ENCODE peak calls at places on chromosomes 3 and 15, in eight cellular contexts. D is lower lobe of right lung, U is spleen, H is lower leg skin, N is WTC11, F is epithelial cell of esophagus, J is GM13977, S is GM23338. R is an unnamed sample.

GRCh38 chr3:76083992-76084391 is 298.6 kb upstream of the ZNF717 start:
- DNase-seq in D (no peak), U (no peak), H (no peak), N (no peak), F (peak), J (no peak), S (no peak), R (no peak)

GRCh38 chr3:118936811-118937210 is 97.8 kb downstream of the IGSF11 start:
- DNase-seq in D (no peak), U (no peak), H (no peak), N (no peak), F (peak), J (no peak), S (no peak), R (no peak)

GRCh38 chr3:135966349-135966695 is 794 bp downstream of the PPP2R3A start:
- DNase-seq in D (no peak), U (peak), H (no peak), N (peak), F (no peak), J (no peak), S (peak), R (peak)

GRCh38 chr3:97230486-97230885 is 416.1 kb downstream of the EPHA6 start:
- DNase-seq in D (no peak), U (no peak), H (no peak), N (no peak), F (peak), J (no peak), S (no peak), R (no peak)

GRCh38 chr3:14847613-14848541 is 29.1 kb downstream of the FGD5 start:
- DNase-seq in D (peak), U (no peak), H (peak), N (peak), F (peak), J (no peak), S (peak), R (no peak)

GRCh38 chr15:74174216-74174965 is 881 bp downstream of the ISLR start:
- DNase-seq in D (peak), U (peak), H (no peak), N (peak), F (no peak), J (no peak), S (no peak), R (peak)

GRCh38 chr3:136266468-136266867 is 16.3 kb downstream of the PCCB start:
- DNase-seq in D (no peak), U (no peak), H (no peak), N (no peak), F (peak), J (peak), S (no peak), R (no peak)

GRCh38 chr3:154398084-154398967 is 31.7 kb downstream of the GPR149 start:
- DNase-seq in D (no peak), U (no peak), H (no peak), N (no peak), F (no peak), J (peak), S (no peak), R (no peak)

GRCh38 chr3:72448375-72448823 is 399.8 kb downstream of the SHQ1 start:
- DNase-seq in D (no peak), U (peak), H (no peak), N (no peak), F (no peak), J (no peak), S (no peak), R (no peak)

GRCh38 chr3:106275592-106275991 is 406.8 kb upstream of the CBLB start:
- DNase-seq in D (no peak), U (no peak), H (no peak), N (no peak), F (peak), J (no peak), S (no peak), R (no peak)

GRCh38 chr15:39797407-39797806 is 14.8 kb upstream of the FSIP1 start:
- DNase-seq in D (no peak), U (no peak), H (no peak), N (no peak), F (no peak), J (no peak), S (no peak), R (no peak)

GRCh38 chr3:12181806-12182205 is 23.1 kb upstream of the TIMP4 start:
- DNase-seq in D (no peak), U (no peak), H (no peak), N (no peak), F (no peak), J (no peak), S (no peak), R (no peak)

GRCh38 chr3:58111513-58112184 is 99.1 kb downstream of the DNASE1L3 start:
- DNase-seq in D (peak), U (no peak), H (peak), N (no peak), F (peak), J (peak), S (no peak), R (peak)

GRCh38 chr3:183490653-183491052 is 62.2 kb upstream of the MCF2L2 start:
- DNase-seq in D (no peak), U (no peak), H (no peak), N (no peak), F (peak), J (no peak), S (peak), R (no peak)

GRCh38 chr15:85707519-85708338 is 87.0 kb downstream of the KLHL25 start:
- DNase-seq in D (no peak), U (no peak), H (no peak), N (no peak), F (no peak), J (no peak), S (no peak), R (no peak)
- TF ChIP-seq CTCF in D (no peak), U (no peak), H (no peak), N (no peak), F (no peak), J (no peak), S (no peak), R (no peak)

GRCh38 chr3:13365390-13366379 is 54.4 kb downstream of the NUP210 start:
- DNase-seq in D (no peak), U (no peak), H (no peak), N (no peak), F (no peak), J (no peak), S (peak), R (no peak)
- TF ChIP-seq CTCF in D (no peak), U (no peak), H (no peak), N (no peak), F (no peak), J (no peak), S (no peak), R (no peak)

DNA sequence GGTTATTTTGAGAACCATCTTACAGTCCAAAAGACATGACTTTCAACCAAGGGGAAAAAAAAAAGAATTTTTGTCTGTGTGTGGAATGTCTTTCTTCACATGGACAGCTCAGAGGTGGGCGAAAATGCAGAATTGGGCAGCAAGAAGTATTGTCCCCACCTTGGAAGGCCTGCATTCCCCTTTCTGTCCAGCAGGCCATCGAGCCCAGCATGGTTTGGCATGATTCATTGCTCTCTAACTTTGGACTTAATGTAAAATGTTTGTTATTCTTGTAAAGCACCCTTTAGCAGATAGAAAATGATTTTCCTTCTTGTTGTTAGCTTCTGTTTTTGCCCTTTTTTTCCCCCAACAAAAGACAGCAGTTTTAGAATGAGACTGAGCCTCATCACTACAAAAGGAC is 12.4 kb downstream of the MYO1E start:
- DNase-seq in D (no peak), U (no peak), H (no peak), N (peak), F (no peak), J (no peak), S (peak), R (no peak)
- TF ChIP-seq CTCF in D (no peak), U (no peak), H (no peak), N (no peak), F (peak), J (no peak), S (peak), R (no peak)

DNA sequence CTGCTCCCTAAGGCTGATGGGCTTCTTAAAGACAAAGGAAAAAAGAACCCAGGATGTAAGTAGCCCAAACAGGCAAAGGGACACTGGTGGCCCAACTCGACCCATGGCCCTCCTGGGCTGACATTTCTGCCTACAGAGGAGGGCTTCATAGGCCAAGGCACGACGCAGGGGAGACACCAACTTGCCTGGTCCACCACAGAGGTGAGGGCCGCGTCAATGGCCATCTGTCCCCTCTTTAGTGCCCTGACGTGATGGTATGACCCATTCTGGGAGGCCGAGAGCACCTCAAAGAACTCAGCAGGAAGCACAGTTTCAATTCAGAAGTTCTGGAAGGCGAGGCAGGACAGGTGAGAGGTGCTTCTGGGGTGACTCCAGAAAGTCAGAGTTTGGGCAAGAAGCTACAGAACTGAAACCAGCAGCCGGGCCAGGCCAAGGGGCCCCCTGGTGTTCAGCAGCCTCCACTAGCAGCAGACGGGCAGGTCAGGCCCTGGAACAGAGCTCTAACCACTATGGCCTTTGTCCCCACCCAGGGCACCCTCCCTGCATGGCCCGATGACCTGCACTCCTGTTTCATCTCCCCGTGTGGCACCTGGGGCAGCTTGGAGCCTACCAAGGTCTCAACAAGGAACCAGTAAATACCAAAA is 45.1 kb downstream of the HMCES start:
- DNase-seq in D (no peak), U (peak), H (no peak), N (no peak), F (no peak), J (peak), S (no peak), R (no peak)
- TF ChIP-seq CTCF in D (peak), U (no peak), H (no peak), N (no peak), F (no peak), J (peak), S (peak), R (no peak)

GRCh38 chr3:64179860-64180259 is 45.4 kb downstream of the PRICKLE2 start:
- DNase-seq in D (no peak), U (no peak), H (no peak), N (no peak), F (peak), J (no peak), S (no peak), R (no peak)

GRCh38 chr3:64178419-64178818 is 46.8 kb downstream of the PRICKLE2 start:
- DNase-seq in D (no peak), U (no peak), H (no peak), N (no peak), F (no peak), J (no peak), S (no peak), R (no peak)

GRCh38 chr3:64174328-64174727 is 50.9 kb downstream of the PRICKLE2 start:
- DNase-seq in D (no peak), U (no peak), H (no peak), N (no peak), F (peak), J (no peak), S (no peak), R (no peak)

GRCh38 chr3:64176461-64176996 is 48.7 kb downstream of the PRICKLE2 start:
- DNase-seq in D (no peak), U (no peak), H (no peak), N (no peak), F (peak), J (no peak), S (no peak), R (no peak)

GRCh38 chr3:64179249-64179648 is 46.0 kb downstream of the PRICKLE2 start:
- DNase-seq in D (no peak), U (no peak), H (no peak), N (no peak), F (no peak), J (no peak), S (no peak), R (no peak)
- TF ChIP-seq CTCF in D (no peak), U (no peak), H (no peak), N (no peak), F (no peak), J (no peak), S (peak), R (no peak)

DNA sequence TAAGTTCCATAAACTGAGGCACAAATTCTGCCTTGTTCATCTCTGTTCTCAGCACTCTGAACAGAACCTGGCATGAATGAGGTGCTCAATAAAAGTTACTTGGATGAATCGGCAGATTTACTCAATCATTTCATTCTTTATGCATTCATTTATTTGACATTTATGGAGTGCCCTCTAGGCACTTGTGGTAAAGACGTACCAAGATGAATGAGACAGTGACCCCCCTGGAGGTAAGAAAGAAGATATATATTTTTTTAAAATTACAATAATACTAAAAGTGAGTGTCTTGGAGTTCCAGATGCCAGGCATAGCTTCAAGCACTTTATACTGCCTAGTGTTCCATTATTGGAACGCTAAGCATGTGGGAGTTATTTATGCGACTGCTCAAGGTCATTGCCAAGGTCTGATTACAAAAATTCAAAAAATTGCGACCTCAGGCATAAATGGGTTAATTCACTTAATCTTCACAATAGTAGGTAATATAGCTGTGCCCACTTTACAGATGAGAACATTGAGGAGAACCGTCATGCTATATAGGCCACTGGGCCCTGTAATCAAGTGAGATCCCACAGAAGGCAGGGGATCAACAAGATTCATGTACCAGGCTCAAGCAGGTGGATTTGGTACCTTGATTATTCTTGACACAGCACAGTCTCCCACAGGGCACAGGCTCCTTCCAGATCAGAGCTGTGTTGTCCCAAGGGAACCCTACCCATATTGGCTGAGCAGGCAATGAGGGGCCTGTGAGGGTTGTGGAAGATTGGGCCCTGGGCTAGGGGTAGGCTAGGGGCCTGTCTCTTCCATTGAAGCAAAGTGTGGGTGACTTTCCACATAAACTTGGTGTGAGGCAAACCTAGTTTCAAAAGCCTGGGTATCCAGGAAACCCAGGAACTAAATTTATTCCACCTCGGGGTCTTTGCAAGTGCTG is 10.7 kb downstream of the XIRP1 start:
- DNase-seq in D (no peak), U (no peak), H (no peak), N (no peak), F (no peak), J (no peak), S (no peak), R (no peak)
- TF ChIP-seq CTCF in D (no peak), U (no peak), H (no peak), N (no peak), F (no peak), J (no peak), S (no peak), R (no peak)

R was measured in left lung.